ENCODE peak calls at places on chromosomes 4 and X, in ten cellular contexts. J is stimulated activated CD8-positive, alpha-beta memory T cell treated with anti-CD3 and anti-CD28 coated beads, Interleukin-4, amount 100 ng/mL, for 4 hours; A is GM06990; E is dermis blood vessel endothelial cell; O is NCI-H1694 treated with DMSO at 0.1 percent for 48 hours; K is iris pigment epithelial cell; G is endodermal cell; U is tibial nerve; L is NCI-H146; S is cardiac muscle cell. I is an unnamed sample.

GRCh38 chr4:2933566-2934076 is 29.6 kb downstream of the NOP14 start:
- DNase-seq in S (no peak), J (no peak), G (no peak), K (no peak), L (no peak), U (no peak), E (peak; percentile 48), A (peak; percentile 30), O (no peak), I (no peak)

GRCh38 chr4:128450326-128451120 is 162.9 kb upstream of the PGRMC2 start:
- DNase-seq in E (no peak), L (no peak), J (no peak), G (no peak), K (no peak), O (no peak), U (no peak), A (no peak), S (no peak), I (no peak)

GRCh38 chr4:170015285-170015684 is 10.9 kb downstream of the MFAP3L start:
- DNase-seq in A (no peak), K (no peak), U (no peak), J (no peak), E (no peak), S (no peak), G (no peak), O (no peak), L (no peak), I (no peak)

GRCh38 chrX:148310402-148311200 is 189.8 kb upstream of the AFF2 start:
- DNase-seq in G (no peak), L (no peak), O (no peak), U (no peak), E (no peak), J (peak; percentile 2), S (no peak), A (no peak), K (no peak), I (no peak)

GRCh38 chr4:7291372-7292135 is 99.2 kb downstream of the SORCS2 start:
- DNase-seq in O (no peak), J (no peak), E (no peak), A (no peak), S (peak; percentile 25), U (peak; percentile 53), K (peak; percentile 14), G (no peak), L (no peak), I (no peak)

GRCh38 chr4:168867128-168867527 is 142.9 kb downstream of the CBR4 start:
- DNase-seq in O (no peak), E (no peak), J (no peak), K (no peak), S (no peak), G (no peak), A (no peak), U (no peak), L (no peak), I (no peak)

GRCh38 chr4:169649545-169650226 is 29.3 kb downstream of the CLCN3 start:
- DNase-seq in K (no peak), U (no peak), G (no peak), A (no peak), L (no peak), E (no peak), J (no peak), O (no peak), S (peak; percentile 58), I (no peak)

GRCh38 chr4:48184891-48185290 is 50.8 kb upstream of the TXK start:
- DNase-seq in J (no peak), A (no peak), G (no peak), L (no peak), S (no peak), K (peak; percentile 37), E (no peak), O (no peak), U (no peak), I (no peak)

GRCh38 chrX:6678313-6678712 is 143.4 kb upstream of the VCX3A start:
- DNase-seq in L (no peak), A (no peak), S (no peak), O (no peak), G (no peak), E (no peak), J (no peak), K (no peak), U (no peak), I (no peak)